ENCODE peak calls at places on chromosomes 4 and X, in four cellular contexts. One of them, this sample, is unnamed.

GRCh38 chr4:7170012-7170411 is 22.3 kb upstream of the SORCS2 start:
- DNase-seq in heart left ventricle: no peak
- DNase-seq in cardiac muscle cell: no peak
- DNase-seq in progenitor cell of endocrine pancreas: no peak
- DNase-seq in this sample: no peak

GRCh38 chr4:39987505-39987904 is 9.8 kb upstream of the PDS5A start:
- DNase-seq in heart left ventricle: no peak
- DNase-seq in cardiac muscle cell: no peak
- DNase-seq in progenitor cell of endocrine pancreas: no peak
- DNase-seq in this sample: no peak

GRCh38 chrX:111519215-111519614 is 7.8 kb downstream of the SERTM2 start:
- DNase-seq in heart left ventricle: no peak
- DNase-seq in cardiac muscle cell: peak
- DNase-seq in progenitor cell of endocrine pancreas: no peak
- DNase-seq in this sample: no peak

GRCh38 chr4:4574792-4575191 is 32.9 kb upstream of the STX18 start:
- DNase-seq in heart left ventricle: peak
- DNase-seq in cardiac muscle cell: peak
- DNase-seq in progenitor cell of endocrine pancreas: no peak
- DNase-seq in this sample: peak

GRCh38 chr4:3451956-3452355 is 10.2 kb downstream of the HGFAC start:
- DNase-seq in heart left ventricle: no peak
- DNase-seq in cardiac muscle cell: no peak
- DNase-seq in progenitor cell of endocrine pancreas: no peak
- DNase-seq in this sample: no peak

GRCh38 chr4:130563185-130563890 is 1467.4 kb downstream of the C4orf33 start:
- DNase-seq in heart left ventricle: peak
- DNase-seq in cardiac muscle cell: peak
- DNase-seq in progenitor cell of endocrine pancreas: peak
- DNase-seq in this sample: no peak

GRCh38 chrX:121256653-121257052 is 209.2 kb downstream of the GLUD2 start:
- DNase-seq in heart left ventricle: no peak
- DNase-seq in cardiac muscle cell: peak
- DNase-seq in progenitor cell of endocrine pancreas: no peak
- DNase-seq in this sample: no peak

GRCh38 chrX:139931646-139932076 is 1.2 kb downstream of the ATP11C start:
- DNase-seq in heart left ventricle: no peak
- DNase-seq in cardiac muscle cell: no peak
- DNase-seq in progenitor cell of endocrine pancreas: peak
- DNase-seq in this sample: peak

GRCh38 chr4:26081795-26082498 is 167.9 kb downstream of the SMIM20 start:
- DNase-seq in heart left ventricle: no peak
- DNase-seq in cardiac muscle cell: peak
- DNase-seq in progenitor cell of endocrine pancreas: no peak
- DNase-seq in this sample: no peak

GRCh38 chr4:170025523-170026252 is 507 bp downstream of the MFAP3L start:
- DNase-seq in heart left ventricle: peak
- DNase-seq in cardiac muscle cell: peak
- DNase-seq in progenitor cell of endocrine pancreas: peak
- DNase-seq in this sample: peak

GRCh38 chr4:80446664-80447063 is 111.1 kb downstream of the CFAP299 start:
- DNase-seq in heart left ventricle: no peak
- DNase-seq in cardiac muscle cell: no peak
- DNase-seq in progenitor cell of endocrine pancreas: no peak
- DNase-seq in this sample: no peak

GRCh38 chrX:29535212-29536162 is 679.9 kb upstream of the MAGEB2 start:
- DNase-seq in heart left ventricle: no peak
- DNase-seq in cardiac muscle cell: peak
- DNase-seq in progenitor cell of endocrine pancreas: no peak
- DNase-seq in this sample: no peak

GRCh38 chr4:77385124-77385969 is 220.3 kb upstream of the CXCL13 start:
- DNase-seq in heart left ventricle: peak
- DNase-seq in cardiac muscle cell: peak
- DNase-seq in progenitor cell of endocrine pancreas: peak
- DNase-seq in this sample: peak

GRCh38 chr4:123398803-123399637 is 2.4 kb downstream of the SPRY1 start:
- DNase-seq in heart left ventricle: peak
- DNase-seq in cardiac muscle cell: peak
- DNase-seq in progenitor cell of endocrine pancreas: no peak
- DNase-seq in this sample: peak

GRCh38 chrX:112011376-112011775 is 71.2 kb downstream of the TRPC5 start:
- DNase-seq in heart left ventricle: no peak
- DNase-seq in cardiac muscle cell: no peak
- DNase-seq in progenitor cell of endocrine pancreas: no peak
- DNase-seq in this sample: no peak

GRCh38 chr4:99458911-99459447 is 23.8 kb upstream of the ADH7 start:
- DNase-seq in heart left ventricle: no peak
- DNase-seq in cardiac muscle cell: peak
- DNase-seq in progenitor cell of endocrine pancreas: no peak
- DNase-seq in this sample: no peak

GRCh38 chr4:138078264-138078663 is 163.9 kb downstream of the SLC7A11 start:
- DNase-seq in heart left ventricle: no peak
- DNase-seq in cardiac muscle cell: no peak
- DNase-seq in progenitor cell of endocrine pancreas: no peak
- DNase-seq in this sample: no peak

GRCh38 chr4:25563071-25563564 is 92.5 kb upstream of the SLC34A2 start:
- DNase-seq in heart left ventricle: no peak
- DNase-seq in cardiac muscle cell: no peak
- DNase-seq in progenitor cell of endocrine pancreas: no peak
- DNase-seq in this sample: no peak

GRCh38 chr4:61462451-61463326 is 262.6 kb downstream of the ADGRL3 start:
- DNase-seq in heart left ventricle: no peak
- DNase-seq in cardiac muscle cell: peak
- DNase-seq in progenitor cell of endocrine pancreas: no peak
- DNase-seq in this sample: no peak

GRCh38 chr4:142474398-142475087 is 371.6 kb downstream of the INPP4B start:
- DNase-seq in heart left ventricle: no peak
- DNase-seq in cardiac muscle cell: no peak
- DNase-seq in progenitor cell of endocrine pancreas: no peak
- DNase-seq in this sample: no peak

DNA sequence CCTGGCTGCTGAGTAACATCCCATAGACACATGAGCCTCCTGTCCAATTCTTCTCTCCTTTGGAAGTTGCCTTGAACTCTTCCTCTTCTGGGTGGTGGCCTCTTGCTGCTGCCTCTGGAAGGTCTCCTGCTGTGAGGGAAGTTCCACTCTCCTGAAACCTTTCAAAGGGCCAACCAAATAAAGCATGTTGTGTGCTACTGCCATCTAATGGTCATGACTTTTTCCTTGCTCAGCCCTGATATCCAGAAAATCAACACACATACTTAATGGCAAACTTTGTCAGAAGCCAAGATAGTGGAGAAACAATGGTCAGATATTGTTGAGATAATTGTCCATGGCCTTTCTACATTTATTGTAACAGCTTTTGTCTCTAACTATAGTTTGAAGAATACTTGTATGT is 19.1 kb upstream of the ZXDA start:
- DNase-seq in heart left ventricle: no peak
- DNase-seq in cardiac muscle cell: peak
- DNase-seq in progenitor cell of endocrine pancreas: no peak
- DNase-seq in this sample: no peak
- TF ChIP-seq CTCF in heart left ventricle: peak
- TF ChIP-seq CTCF in cardiac muscle cell: peak
- TF ChIP-seq CTCF in progenitor cell of endocrine pancreas: peak
- TF ChIP-seq CTCF in this sample: no peak

GRCh38 chr4:5710962-5711478 is at the start of gene EVC:
- DNase-seq in heart left ventricle: peak
- DNase-seq in cardiac muscle cell: peak
- DNase-seq in progenitor cell of endocrine pancreas: peak
- DNase-seq in this sample: peak

GRCh38 chr4:5708171-5708828 is at the start of gene EVC2:
- DNase-seq in heart left ventricle: peak
- DNase-seq in cardiac muscle cell: peak
- DNase-seq in progenitor cell of endocrine pancreas: peak
- DNase-seq in this sample: peak

GRCh38 chr4:5708829-5709680 is 696 bp upstream of the EVC2 start:
- DNase-seq in heart left ventricle: no peak
- DNase-seq in cardiac muscle cell: no peak
- DNase-seq in progenitor cell of endocrine pancreas: no peak
- DNase-seq in this sample: peak

GRCh38 chr4:5711479-5712184 is 631 bp downstream of the EVC start:
- DNase-seq in heart left ventricle: peak
- DNase-seq in cardiac muscle cell: peak
- DNase-seq in progenitor cell of endocrine pancreas: no peak
- DNase-seq in this sample: no peak

DNA sequence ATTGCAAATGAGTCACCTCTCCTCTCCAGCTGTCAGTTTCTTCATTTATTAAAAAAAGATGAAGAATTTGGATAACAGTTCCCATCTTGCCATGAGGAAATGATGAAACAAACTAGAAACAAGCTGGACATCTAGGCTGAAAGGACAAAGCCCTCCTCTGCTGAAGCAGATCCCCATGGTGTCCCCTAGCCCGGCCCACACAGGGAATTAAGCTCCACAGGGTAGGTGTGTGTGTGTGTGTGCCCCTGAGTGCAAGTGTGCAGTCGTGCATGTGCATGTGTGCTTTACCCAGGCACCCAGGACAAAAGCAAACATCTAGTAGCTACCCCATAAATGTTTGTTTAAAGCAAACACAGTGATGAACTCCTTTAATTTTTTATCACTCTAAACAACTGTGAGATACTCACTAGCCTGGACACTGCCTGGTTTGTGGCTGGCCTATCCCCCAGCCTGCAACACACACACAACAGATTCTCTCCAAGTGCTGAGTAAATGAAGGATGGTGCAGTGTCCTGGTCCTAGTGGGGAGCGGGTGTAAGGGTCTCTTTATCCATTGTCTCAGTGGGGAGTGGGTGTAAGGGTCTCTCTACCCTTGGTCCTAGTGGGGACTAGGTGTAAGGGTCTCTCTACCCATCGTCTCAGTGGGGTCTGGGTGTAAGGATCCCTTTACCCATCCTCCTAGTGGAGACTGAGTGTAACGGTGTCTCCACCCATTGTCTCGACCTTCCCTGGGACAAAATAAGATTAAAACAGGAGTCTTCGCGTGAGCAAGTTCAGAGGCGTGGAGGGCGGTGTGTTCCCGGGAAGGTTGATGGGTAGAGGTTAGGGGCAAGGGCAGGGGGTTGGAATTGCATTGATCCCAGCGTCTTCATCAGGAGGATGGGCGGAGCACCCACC is 688 bp upstream of the EVC start:
- DNase-seq in heart left ventricle: no peak
- DNase-seq in cardiac muscle cell: peak
- DNase-seq in progenitor cell of endocrine pancreas: no peak
- DNase-seq in this sample: no peak
- TF ChIP-seq CTCF in heart left ventricle: no peak
- TF ChIP-seq CTCF in cardiac muscle cell: peak
- TF ChIP-seq CTCF in progenitor cell of endocrine pancreas: peak
- TF ChIP-seq CTCF in this sample: no peak

DNA sequence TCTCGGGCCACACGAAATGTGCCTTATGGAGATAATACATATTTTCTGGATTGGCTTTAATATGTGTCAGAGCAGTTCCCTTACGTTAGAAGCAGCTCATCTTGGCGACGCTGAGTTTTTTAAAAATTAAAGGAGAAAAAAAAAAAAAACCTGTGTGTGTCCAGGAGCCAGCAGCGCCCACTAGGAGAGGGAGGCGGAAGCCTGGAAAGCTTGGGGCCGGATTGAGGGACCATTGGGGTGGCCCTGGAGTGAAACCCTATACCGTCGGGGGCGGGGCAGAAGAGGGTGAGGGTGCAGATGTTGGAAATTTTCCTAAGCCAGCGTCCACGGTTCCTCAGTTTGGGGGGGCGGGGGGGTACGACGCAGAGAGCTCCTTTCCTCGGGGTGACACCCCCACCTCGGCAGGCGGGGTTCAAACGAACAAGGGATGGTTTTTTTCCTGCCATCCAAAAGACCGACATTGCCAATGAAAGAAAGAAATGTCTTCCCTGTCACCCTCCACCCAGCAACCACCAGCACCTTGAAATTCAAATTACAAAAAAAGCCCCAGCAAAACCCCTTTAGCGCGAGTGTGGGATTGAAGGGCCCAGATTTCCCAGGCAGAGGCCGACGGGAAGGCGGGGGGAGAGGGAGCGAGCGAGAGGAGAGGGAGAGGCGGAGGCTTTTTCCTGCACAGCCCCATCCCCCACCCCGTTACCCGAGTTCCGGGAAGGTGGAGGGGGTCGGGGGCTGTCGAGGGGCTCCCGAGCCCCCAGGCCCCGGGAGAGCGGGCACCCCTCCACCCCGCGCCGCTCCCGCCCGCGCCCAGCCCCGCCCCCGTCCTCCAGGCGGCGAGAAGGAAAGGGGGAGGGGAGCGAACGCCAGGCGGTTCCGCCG is 868 bp downstream of the SMARCA1 start:
- DNase-seq in heart left ventricle: peak
- DNase-seq in cardiac muscle cell: peak
- DNase-seq in progenitor cell of endocrine pancreas: peak
- DNase-seq in this sample: peak
- TF ChIP-seq CTCF in heart left ventricle: no peak
- TF ChIP-seq CTCF in cardiac muscle cell: peak
- TF ChIP-seq CTCF in progenitor cell of endocrine pancreas: peak
- TF ChIP-seq CTCF in this sample: no peak

GRCh38 chrX:64642482-64642881 is 247.2 kb upstream of the MTMR8 start:
- DNase-seq in heart left ventricle: no peak
- DNase-seq in cardiac muscle cell: no peak
- DNase-seq in progenitor cell of endocrine pancreas: no peak
- DNase-seq in this sample: no peak
- TF ChIP-seq CTCF in heart left ventricle: no peak
- TF ChIP-seq CTCF in cardiac muscle cell: no peak
- TF ChIP-seq CTCF in progenitor cell of endocrine pancreas: no peak
- TF ChIP-seq CTCF in this sample: peak

GRCh38 chr4:43471950-43472349 is 579.4 kb downstream of the GRXCR1 start:
- DNase-seq in heart left ventricle: no peak
- DNase-seq in cardiac muscle cell: no peak
- DNase-seq in progenitor cell of endocrine pancreas: no peak
- DNase-seq in this sample: no peak
- TF ChIP-seq CTCF in heart left ventricle: no peak
- TF ChIP-seq CTCF in cardiac muscle cell: no peak
- TF ChIP-seq CTCF in progenitor cell of endocrine pancreas: no peak
- TF ChIP-seq CTCF in this sample: no peak

GRCh38 chrX:134443020-134443419 is 16.9 kb upstream of the HPRT1 start:
- DNase-seq in heart left ventricle: no peak
- DNase-seq in cardiac muscle cell: no peak
- DNase-seq in progenitor cell of endocrine pancreas: no peak
- DNase-seq in this sample: no peak

GRCh38 chrX:134443461-134443860 is 16.5 kb upstream of the HPRT1 start:
- DNase-seq in heart left ventricle: no peak
- DNase-seq in cardiac muscle cell: no peak
- DNase-seq in progenitor cell of endocrine pancreas: no peak
- DNase-seq in this sample: no peak

GRCh38 chrX:134444681-134445080 is 15.3 kb upstream of the HPRT1 start:
- DNase-seq in heart left ventricle: no peak
- DNase-seq in cardiac muscle cell: no peak
- DNase-seq in progenitor cell of endocrine pancreas: no peak
- DNase-seq in this sample: no peak
- TF ChIP-seq CTCF in heart left ventricle: no peak
- TF ChIP-seq CTCF in cardiac muscle cell: no peak
- TF ChIP-seq CTCF in progenitor cell of endocrine pancreas: no peak
- TF ChIP-seq CTCF in this sample: no peak

DNA sequence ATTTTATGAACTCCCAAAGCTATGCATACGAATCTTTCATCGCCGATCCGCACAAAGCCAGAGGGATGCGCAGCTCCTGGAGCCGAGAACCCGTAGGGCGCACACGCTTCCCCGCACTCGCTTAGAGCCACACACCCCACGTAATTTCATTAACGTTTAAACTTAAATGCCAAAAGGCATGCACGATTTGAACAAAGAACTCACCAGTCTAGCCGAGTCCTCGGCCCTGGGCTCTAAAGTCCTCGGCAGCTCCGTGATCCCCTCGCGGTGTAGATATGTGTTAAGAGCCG is 2.4 kb upstream of the FAT1 start:
- DNase-seq in heart left ventricle: no peak
- DNase-seq in cardiac muscle cell: no peak
- DNase-seq in progenitor cell of endocrine pancreas: no peak
- DNase-seq in this sample: no peak
- TF ChIP-seq CTCF in heart left ventricle: no peak
- TF ChIP-seq CTCF in cardiac muscle cell: no peak
- TF ChIP-seq CTCF in progenitor cell of endocrine pancreas: no peak
- TF ChIP-seq CTCF in this sample: peak

This sample was measured in mesothelial cell of epicardium.